ENCODE peak calls at places on chromosomes 16 and 17, in five cellular contexts. C, W, H, X and V are unnamed samples.

GRCh38 chr17:43591750-43592562 is 45.8 kb upstream of the ETV4 start:
- DNase-seq in C (no peak), W (peak; percentile 35), H (no peak), X (peak; percentile 80), V (no peak)

GRCh38 chr16:84925092-84925772 is 86.1 kb downstream of the ZDHHC7 start:
- DNase-seq in C (peak; percentile 49), W (no peak), H (no peak), X (no peak), V (peak; percentile 52)

GRCh38 chr17:50264263-50265113 is 9.8 kb upstream of the TMEM92 start:
- DNase-seq in C (no peak), W (no peak), H (no peak), X (no peak), V (no peak)

GRCh38 chr16:69410285-69410990 is 14.0 kb upstream of the CYB5B start:
- DNase-seq in C (no peak), W (no peak), H (no peak), X (no peak), V (no peak)

GRCh38 chr17:78383725-78384471 is 5.4 kb downstream of the PGS1 start:
- DNase-seq in C (peak; percentile 75), W (no peak), H (no peak), X (peak; percentile 97), V (no peak)

GRCh38 chr17:7235693-7236665 is 1.7 kb upstream of the DVL2 start:
- DNase-seq in C (no peak), W (no peak), H (no peak), X (no peak), V (no peak)

GRCh38 chr17:78991017-78991783 is 11.5 kb upstream of the LGALS3BP start:
- DNase-seq in C (no peak), W (no peak), H (no peak), X (no peak), V (no peak)

GRCh38 chr17:2262146-2262587 is 41.4 kb downstream of the SMG6 start:
- DNase-seq in C (no peak), W (no peak), H (no peak), X (peak; percentile 59), V (no peak)

GRCh38 chr17:83137523-83137922 is 58.1 kb downstream of the METRNL start:
- DNase-seq in C (no peak), W (no peak), H (no peak), X (no peak), V (no peak)

GRCh38 chr17:80777274-80777673 is 214.4 kb upstream of the CHMP6 start:
- DNase-seq in C (no peak), W (no peak), H (no peak), X (no peak), V (no peak)

GRCh38 chr16:3282103-3282746 is 1.1 kb upstream of the ZNF263 start:
- DNase-seq in C (no peak), W (no peak), H (no peak), X (no peak), V (no peak)

GRCh38 chr16:66395806-66396555 is 29.5 kb downstream of the CDH5 start:
- DNase-seq in C (no peak), W (no peak), H (no peak), X (no peak), V (no peak)

GRCh38 chr16:7849891-7850290 is 517.2 kb downstream of the RBFOX1 start:
- DNase-seq in C (no peak), W (no peak), H (peak; percentile 45), X (no peak), V (no peak)

GRCh38 chr17:29929544-29930398 is at the start of gene SSH2:
- DNase-seq in C (peak; percentile 75), W (no peak), H (no peak), X (no peak), V (peak; percentile 75)

GRCh38 chr16:68506331-68507053 is 32.6 kb upstream of the ZFP90 start:
- DNase-seq in C (no peak), W (no peak), H (no peak), X (no peak), V (no peak)

GRCh38 chr17:67489273-67489672 is 112.2 kb downstream of the PITPNC1 start:
- DNase-seq in C (no peak), W (no peak), H (no peak), X (no peak), V (no peak)

GRCh38 chr16:55915116-55915827 is 40.1 kb upstream of the CES5A start:
- DNase-seq in C (no peak), W (no peak), H (no peak), X (no peak), V (no peak)